ENCODE peak calls at places on chromosomes 2 and 18, in nine cellular contexts. J is tibial artery; A is CD8-positive, alpha-beta memory T cell; X is left lung; E is lower lobe of right lung; D is K562; Q is CD8-positive, alpha-beta T cell; R is uterus; B is prostate gland. C is an unnamed sample.
A peak's percentile ranks its signal among the peaks of the same experiment; 100 is the strongest.

GRCh38 chr2:27647289-27647688 is 16.1 kb downstream of the SUPT7L start:
- DNase-seq in J (no peak), A (no peak), X (no peak), E (no peak), D (no peak), Q (no peak), R (no peak), B (no peak), C (no peak)

GRCh38 chr2:219247678-219248642 is 2.7 kb downstream of the STK16 start:
- DNase-seq in J (no peak), A (peak; percentile 52), X (no peak), E (no peak), D (no peak), Q (peak; percentile 79), R (no peak), B (no peak), C (no peak)

GRCh38 chr18:45102863-45103262 is 422.2 kb downstream of the SETBP1 start:
- DNase-seq in J (no peak), A (no peak), X (no peak), E (no peak), D (no peak), Q (no peak), R (no peak), B (no peak), C (no peak)

GRCh38 chr2:109242222-109242653 is 113.2 kb downstream of the SH3RF3 start:
- DNase-seq in J (peak; percentile 59), A (no peak), X (no peak), E (no peak), D (no peak), Q (peak; percentile 47), R (no peak), B (no peak), C (no peak)

GRCh38 chr18:36194719-36195315 is 7.5 kb downstream of the MOCOS start:
- DNase-seq in J (no peak), A (no peak), X (no peak), E (no peak), D (no peak), Q (no peak), R (no peak), B (no peak), C (no peak)

GRCh38 chr2:6310186-6310909 is 555.4 kb downstream of the CMPK2 start:
- DNase-seq in J (no peak), A (no peak), X (no peak), E (no peak), D (no peak), Q (no peak), R (no peak), B (no peak), C (no peak)

GRCh38 chr18:79323471-79323870 is 72.3 kb upstream of the NFATC1 start:
- DNase-seq in J (no peak), A (no peak), X (no peak), E (no peak), D (no peak), Q (no peak), R (no peak), B (no peak), C (no peak)

GRCh38 chr18:50424877-50425690 is 50.2 kb downstream of the SKA1 start:
- DNase-seq in J (no peak), A (no peak), X (no peak), E (no peak), D (peak; percentile 59), Q (no peak), R (no peak), B (no peak), C (no peak)

GRCh38 chr2:240983996-240984498 is 14.4 kb upstream of the SNED1 start:
- DNase-seq in J (peak; percentile 17), A (no peak), X (peak; percentile 31), E (peak; percentile 45), D (no peak), Q (no peak), R (no peak), B (no peak), C (no peak)

GRCh38 chr2:8571792-8572499 is 109.9 kb upstream of the ID2 start:
- DNase-seq in J (no peak), A (no peak), X (no peak), E (no peak), D (no peak), Q (peak; percentile 42), R (no peak), B (peak; percentile 73), C (no peak)

GRCh38 chr2:175834472-175834871 is 167.6 kb downstream of the LNPK start:
- DNase-seq in J (no peak), A (no peak), X (no peak), E (no peak), D (no peak), Q (no peak), R (no peak), B (no peak), C (no peak)

GRCh38 chr2:172986040-172986439 is 89.6 kb upstream of the MAP3K20 start:
- DNase-seq in J (no peak), A (no peak), X (no peak), E (no peak), D (no peak), Q (no peak), R (no peak), B (no peak), C (no peak)

GRCh38 chr2:2828774-2829368 is 497.8 kb upstream of the MYT1L start:
- DNase-seq in J (no peak), A (no peak), X (no peak), E (no peak), D (no peak), Q (peak; percentile 11), R (peak; percentile 13), B (no peak), C (no peak)

GRCh38 chr2:191463790-191464189 is 214.1 kb upstream of the NABP1 start:
- DNase-seq in J (no peak), A (no peak), X (no peak), E (no peak), D (no peak), Q (no peak), R (no peak), B (no peak), C (no peak)

GRCh38 chr2:39216495-39217191 is 27.1 kb downstream of the CDKL4 start:
- DNase-seq in J (no peak), A (peak; percentile 45), X (no peak), E (no peak), D (no peak), Q (peak; percentile 79), R (no peak), B (no peak), C (no peak)

GRCh38 chr2:170088776-170089175 is 89.2 kb upstream of the MYO3B start:
- DNase-seq in J (no peak), A (no peak), X (no peak), E (no peak), D (no peak), Q (no peak), R (peak; percentile 15), B (no peak), C (no peak)

GRCh38 chr2:218895326-218895725 is 14.7 kb downstream of the WNT10A start:
- DNase-seq in J (no peak), A (no peak), X (no peak), E (no peak), D (no peak), Q (no peak), R (no peak), B (no peak), C (no peak)

GRCh38 chr2:159476329-159476728 is 140.0 kb downstream of the BAZ2B start:
- DNase-seq in J (no peak), A (no peak), X (no peak), E (no peak), D (no peak), Q (no peak), R (no peak), B (no peak), C (no peak)

GRCh38 chr2:159468257-159468656 is 148.1 kb downstream of the BAZ2B start:
- DNase-seq in J (no peak), A (no peak), X (no peak), E (no peak), D (no peak), Q (no peak), R (no peak), B (no peak), C (no peak)

GRCh38 chr2:159475793-159476192 is 140.6 kb downstream of the BAZ2B start:
- DNase-seq in J (no peak), A (no peak), X (no peak), E (no peak), D (no peak), Q (no peak), R (no peak), B (no peak), C (no peak)

GRCh38 chr2:159471340-159471739 is 145.0 kb downstream of the BAZ2B start:
- DNase-seq in J (no peak), A (no peak), X (no peak), E (no peak), D (no peak), Q (no peak), R (no peak), B (no peak), C (no peak)
- H3K27ac ChIP-seq in J (no peak overlapping the region), A (no peak overlapping the region), X (no peak overlapping the region), E (no peak overlapping the region), D (no peak overlapping the region), Q (no peak overlapping the region), R (no peak overlapping the region), B (no peak overlapping the region), C (no peak overlapping the region)

DNA sequence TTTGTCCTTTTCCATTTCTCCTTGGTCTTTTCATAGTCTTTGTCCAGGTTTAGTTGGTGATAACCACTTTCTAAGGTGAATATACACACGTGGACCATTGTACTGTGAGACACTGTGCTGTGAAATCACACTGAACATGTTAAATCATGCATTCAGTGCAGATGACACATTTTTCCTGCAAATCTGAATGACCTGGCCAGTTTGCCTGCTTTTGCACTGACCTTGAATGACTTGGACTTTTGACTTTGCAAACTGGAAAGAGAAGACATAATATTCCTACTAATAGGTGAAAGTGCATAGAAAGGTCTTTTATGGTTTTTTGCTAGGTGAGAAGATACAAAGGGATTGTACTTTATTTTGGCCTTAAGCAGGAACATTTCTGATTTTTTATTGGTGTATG is 21.7 kb upstream of the PHLPP1 start:
- DNase-seq in J (no peak), A (no peak), X (no peak), E (no peak), D (no peak), Q (no peak), R (no peak), B (no peak), C (no peak)
- H3K4me3 ChIP-seq in J (no peak overlapping the region), A (no peak overlapping the region), X (no peak overlapping the region), E (no peak overlapping the region), D (no peak overlapping the region), Q (no peak overlapping the region), R (no peak overlapping the region), B (no peak overlapping the region), C (no peak overlapping the region)

GRCh38 chr2:177165103-177165583 is 47.5 kb upstream of the HNRNPA3 start:
- DNase-seq in J (peak; percentile 51), A (no peak), X (no peak), E (no peak), D (no peak), Q (no peak), R (peak; percentile 36), B (no peak), C (no peak)
- H3K4me1 ChIP-seq in J (no peaks in the 10 kb centered on the region), A (peaks cover 18% of the 10 kb centered on the region), X (peaks cover 27% of the 10 kb centered on the region), E (peaks cover 32% of the 10 kb centered on the region), D (peaks cover 40% of the 10 kb centered on the region), Q (peaks cover 23% of the 10 kb centered on the region), R (peaks cover 7% of the 10 kb centered on the region), B (no peaks in the 10 kb centered on the region), C (peaks cover 2% of the 10 kb centered on the region)

DNA sequence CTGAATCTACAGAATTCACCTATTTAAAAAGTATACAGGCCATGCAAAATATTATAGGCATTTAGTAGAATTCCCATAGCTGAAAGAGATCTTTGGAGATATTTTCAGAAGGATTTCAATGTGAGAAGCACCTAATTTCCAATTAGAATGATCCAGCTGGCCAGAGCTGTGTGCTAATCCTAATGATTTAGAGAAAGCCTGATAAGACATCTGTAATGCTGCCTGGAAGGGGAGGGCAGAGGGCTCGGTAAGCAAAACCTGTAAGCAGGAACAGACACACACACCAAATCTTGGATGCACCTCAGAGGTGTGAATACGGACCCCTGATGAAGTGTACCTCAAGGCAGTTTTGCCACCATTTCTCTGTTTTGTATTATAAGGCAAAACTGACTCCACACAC is 14.0 kb downstream of the SERTAD2 start:
- DNase-seq in J (no peak), A (no peak), X (no peak), E (no peak), D (no peak), Q (no peak), R (no peak), B (no peak), C (no peak)
- H3K27ac ChIP-seq in J (no peak overlapping the region), A (no peak overlapping the region), X (no peak overlapping the region), E (no peak overlapping the region), D (peak overlapping the region; percentile 71), Q (no peak overlapping the region), R (no peak overlapping the region), B (no peak overlapping the region), C (no peak overlapping the region)

C was measured in iPS DF 6.9.